ENCODE peak calls at places on chromosomes 5 and 9, in five cellular contexts. Z is NCI-H1436 treated with DMSO at 0.1 percent for 48 hours; I is AG10803; Q is effector memory CD8-positive, alpha-beta T cell; X is pulmonary artery endothelial cell. F is an unnamed sample.

GRCh38 chr9:18268381-18268780 is 205.6 kb upstream of the ADAMTSL1 start:
- DNase-seq in Z (no peak), I (peak), Q (no peak), X (no peak), F (no peak)

GRCh38 chr9:15423328-15423985 is 781 bp downstream of the SNAPC3 start:
- DNase-seq in Z (no peak), I (peak), Q (no peak), X (no peak), F (no peak)

GRCh38 chr9:15311607-15312006 is 4.6 kb upstream of the TTC39B start:
- DNase-seq in Z (no peak), I (no peak), Q (no peak), X (no peak), F (no peak)

GRCh38 chr9:108439967-108440366 is 415.8 kb downstream of the ACTL7B start:
- DNase-seq in Z (no peak), I (peak), Q (no peak), X (no peak), F (no peak)

GRCh38 chr5:35134278-35135030 is 86.7 kb upstream of the AGXT2 start:
- DNase-seq in Z (no peak), I (no peak), Q (no peak), X (no peak), F (no peak)

GRCh38 chr9:14654932-14655331 is 38.3 kb downstream of the ZDHHC21 start:
- DNase-seq in Z (no peak), I (no peak), Q (no peak), X (no peak), F (no peak)

GRCh38 chr9:89000973-89001916 is 10.0 kb downstream of the S1PR3 start:
- DNase-seq in Z (no peak), I (peak), Q (peak), X (no peak), F (peak)

GRCh38 chr9:134553061-134553891 is 88.3 kb upstream of the COL5A1 start:
- DNase-seq in Z (no peak), I (no peak), Q (no peak), X (no peak), F (peak)

GRCh38 chr9:77541055-77541454 is 107.1 kb downstream of the GNA14 start:
- DNase-seq in Z (no peak), I (no peak), Q (no peak), X (no peak), F (no peak)

GRCh38 chr9:29209748-29210276 is 1636.5 kb upstream of the C9orf72 start:
- DNase-seq in Z (no peak), I (no peak), Q (no peak), X (no peak), F (no peak)

GRCh38 chr9:34650816-34651215 is 1.2 kb upstream of the IL11RA start:
- DNase-seq in Z (no peak), I (no peak), Q (no peak), X (no peak), F (peak)

GRCh38 chr5:139912804-139913203 is 117.2 kb downstream of the PSD2 start:
- DNase-seq in Z (no peak), I (no peak), Q (no peak), X (no peak), F (no peak)